ENCODE peak calls at places on chromosomes 11 and 22, in six cellular contexts. D is OCI-LY7, O is transverse colon, T is prostate gland, F is adrenal gland, J is mucosa of descending colon. Z is an unnamed sample. For H3K4me1, the result is how much of the 10 kb centered on the place peaks cover.

GRCh38 chr11:69443968-69444364 is 37.5 kb upstream of the LINC01488 start:
- DNase-seq in D (no peak), F (no peak), T (no peak), O (no peak), J (no peak), Z (no peak)

GRCh38 chr11:28727254-28727653 is 619.1 kb downstream of the METTL15 start:
- DNase-seq in T (no peak), O (no peak), D (no peak), F (no peak), J (no peak), Z (no peak)

GRCh38 chr11:1067812-1068496 is 6.7 kb upstream of the MUC2 start:
- DNase-seq in T (no peak), O (no peak), J (no peak), D (no peak), F (no peak), Z (no peak)

GRCh38 chr11:105466582-105467228 is 143.2 kb upstream of the GRIA4 start:
- DNase-seq in T (no peak), J (no peak), F (no peak), D (no peak), O (no peak), Z (no peak)

GRCh38 chr11:100684101-100685065 is 2.7 kb upstream of the ARHGAP42 start:
- DNase-seq in J (no peak), O (no peak), T (no peak), F (no peak), D (no peak), Z (no peak)

GRCh38 chr11:8290122-8290810 is 26.6 kb upstream of the LMO1 start:
- DNase-seq in O (no peak), F (no peak), T (no peak), D (no peak), J (no peak), Z (no peak)

GRCh38 chr22:47169801-47170140 is 407.3 kb downstream of the TBC1D22A start:
- DNase-seq in F (peak), O (peak), T (no peak), D (no peak), J (no peak), Z (peak)

GRCh38 chr11:83827940-83828554 is 541.9 kb upstream of the CCDC90B start:
- DNase-seq in T (no peak), J (no peak), O (no peak), D (peak), F (no peak), Z (no peak)

GRCh38 chr11:116422976-116423375 is 349.8 kb downstream of the BUD13 start:
- DNase-seq in F (no peak), T (no peak), J (no peak), O (no peak), D (no peak), Z (no peak)

GRCh38 chr11:131579932-131580387 is 209.5 kb downstream of the NTM start:
- DNase-seq in O (no peak), D (peak), F (peak), T (no peak), J (no peak), Z (no peak)

GRCh38 chr11:9571071-9571765 is 2.3 kb upstream of the WEE1 start:
- DNase-seq in T (no peak), O (no peak), F (no peak), J (no peak), D (peak), Z (no peak)

GRCh38 chr11:47435687-47436086 is 9.4 kb upstream of the PSMC3 start:
- DNase-seq in F (no peak), J (no peak), D (no peak), T (no peak), O (no peak), Z (no peak)
- H3K4me1 ChIP-seq in F (under half), J (under half), D (under half), T (under half), O (under half), Z (under half)

GRCh38 chr11:73508243-73509176 is 89.4 kb downstream of the FAM168A start:
- DNase-seq in F (no peak), O (no peak), D (no peak), T (no peak), J (no peak), Z (no peak)

GRCh38 chr11:73510106-73510505 is 87.8 kb downstream of the FAM168A start:
- DNase-seq in F (no peak), J (no peak), O (no peak), T (no peak), D (no peak), Z (no peak)

GRCh38 chr11:73509188-73509587 is 88.7 kb downstream of the FAM168A start:
- DNase-seq in F (no peak), J (no peak), T (no peak), O (no peak), D (no peak), Z (no peak)

GRCh38 chr11:73507086-73507485 is 90.8 kb downstream of the FAM168A start:
- DNase-seq in T (no peak), O (no peak), J (no peak), D (no peak), F (no peak), Z (no peak)

GRCh38 chr11:73506038-73506437 is 91.9 kb downstream of the FAM168A start:
- DNase-seq in F (no peak), J (no peak), T (no peak), O (no peak), D (no peak), Z (no peak)
- H3K4me3 ChIP-seq in F (no peak), J (no peak), T (no peak), O (no peak), D (no peak), Z (no peak)

GRCh38 chr11:46133119-46133518 is 11.9 kb upstream of the PHF21A start:
- DNase-seq in O (no peak), D (no peak), F (no peak), T (no peak), J (no peak), Z (no peak)
- TF ChIP-seq CTCF in O (no peak), D (no peak), F (no peak), T (no peak), J (no peak), Z (no peak)

GRCh38 chr22:43008921-43009320 is 6.0 kb downstream of the PACSIN2 start:
- DNase-seq in O (no peak), T (no peak), J (no peak), D (no peak), F (no peak), Z (no peak)
- H3K4me1 ChIP-seq in O (half or more), T (under half), J (half or more), D (under half), F (half or more), Z (under half)

DNA sequence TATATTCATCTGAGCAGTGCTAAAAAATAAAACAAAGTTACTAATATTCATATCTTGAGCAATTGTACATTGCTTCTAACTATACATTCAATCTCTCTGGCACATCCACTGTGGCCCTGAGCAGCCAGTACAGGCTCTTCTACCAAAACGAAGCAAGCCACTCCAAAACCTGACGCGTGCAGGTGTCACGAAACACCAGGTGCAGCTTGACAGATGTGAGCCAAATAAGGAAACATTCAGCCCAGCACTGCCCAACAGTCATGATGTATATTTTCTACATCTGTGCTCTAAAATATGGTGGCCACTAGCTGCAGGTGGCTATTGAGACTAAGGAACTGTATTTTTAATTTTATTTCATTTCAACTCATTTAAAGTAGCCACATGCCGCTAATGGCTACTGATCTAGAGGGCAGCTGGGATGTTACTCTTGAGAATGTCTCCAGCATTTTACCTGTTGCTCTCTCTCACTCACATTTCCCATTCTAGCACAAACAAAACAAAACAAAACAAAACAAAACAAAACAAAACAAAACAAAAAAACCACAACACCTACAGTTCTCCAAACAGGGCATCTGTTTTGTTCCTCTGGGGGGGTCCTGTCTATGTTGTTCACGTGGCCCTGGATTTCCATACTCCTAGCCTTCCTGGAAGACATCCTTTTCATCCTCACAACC is 77.7 kb downstream of the LARGE1 start:
- DNase-seq in F (no peak), O (peak), D (peak), T (no peak), J (no peak), Z (no peak)
- H3K4me3 ChIP-seq in F (no peak), O (no peak), D (peak), T (no peak), J (no peak), Z (no peak)

DNA sequence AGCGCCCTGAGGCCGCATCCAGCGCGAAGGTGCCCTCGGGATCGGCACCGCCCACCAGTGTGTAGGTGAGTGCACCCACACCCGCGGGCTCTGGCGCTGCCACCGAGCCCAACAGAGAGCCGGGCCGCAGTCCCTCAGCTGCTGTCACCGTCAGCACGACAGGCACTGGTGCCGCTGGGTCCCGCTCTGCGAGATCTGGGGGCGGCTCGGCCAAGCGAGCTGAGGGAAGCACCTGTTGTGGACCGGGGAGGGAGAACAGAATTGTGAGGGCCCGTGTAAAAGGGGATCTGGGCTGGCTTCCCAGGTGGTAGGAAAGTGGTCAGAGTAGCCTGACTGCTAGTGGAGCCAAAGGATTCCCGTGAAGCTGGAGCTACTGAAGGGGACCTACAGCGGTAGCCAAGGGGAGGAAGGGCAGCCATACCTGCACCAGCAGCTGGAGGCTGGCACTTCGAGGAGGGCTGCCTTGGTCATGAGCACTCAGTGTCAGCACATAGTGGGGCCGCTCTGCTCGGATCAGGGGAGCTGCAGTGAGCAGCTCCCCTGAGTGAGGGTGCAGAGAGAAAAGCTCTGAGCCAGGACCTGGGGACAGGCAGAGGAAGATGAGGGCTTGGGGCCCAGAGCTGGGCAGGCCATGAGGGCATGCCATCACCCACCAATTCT is 11.5 kb upstream of the TPP1 start:
- DNase-seq in T (no peak), D (no peak), F (no peak), O (no peak), J (no peak), Z (no peak)
- TF ChIP-seq CTCF in T (no peak), D (no peak), F (no peak), O (no peak), J (no peak), Z (no peak)

GRCh38 chr11:59783632-59784090 is 26.9 kb downstream of the MRPL16 start:
- DNase-seq in D (no peak), T (no peak), O (no peak), J (no peak), F (no peak), Z (no peak)
- H3K4me1 ChIP-seq in D (under half), T (under half), O (half or more), J (under half), F (under half), Z (under half)

Z was measured in left lung.